ENCODE peak calls at places on chromosomes 13 and 19, in ten cellular contexts. I, Q, H, V, L, C, O, X, B and M are unnamed samples.

GRCh38 chr13:113178070-113178895 is 19.8 kb downstream of the PROZ start:
- DNase-seq in I (peak; percentile 97), C (no peak), O (no peak), Q (no peak), V (peak; percentile 40), L (no peak), X (no peak), B (peak; percentile 89), H (no peak), M (no peak)

GRCh38 chr13:31896427-31896826 is 135.1 kb upstream of the FRY start:
- DNase-seq in L (no peak), I (peak; percentile 70), V (no peak), B (peak; percentile 68), Q (no peak), X (peak; percentile 27), H (no peak), C (no peak), O (no peak), M (no peak)

GRCh38 chr13:71864981-71865857 is 1.8 kb downstream of the DACH1 start:
- DNase-seq in Q (peak; percentile 13), H (no peak), B (no peak), V (no peak), L (peak; percentile 17), I (peak; percentile 20), O (peak; percentile 65), C (peak; percentile 30), X (peak; percentile 16), M (no peak)

GRCh38 chr13:43185206-43185605 is 161.8 kb downstream of the DNAJC15 start:
- DNase-seq in O (no peak), L (no peak), H (peak; percentile 35), X (no peak), C (no peak), B (no peak), I (no peak), V (no peak), Q (no peak), M (no peak)

GRCh38 chr13:48624016-48624415 is 29.7 kb upstream of the CYSLTR2 start:
- DNase-seq in X (no peak), B (no peak), Q (no peak), H (no peak), V (no peak), I (no peak), L (no peak), O (no peak), C (no peak), M (no peak)

GRCh38 chr13:21823949-21824348 is 153.1 kb downstream of the FGF9 start:
- DNase-seq in I (no peak), B (no peak), H (no peak), C (no peak), Q (no peak), L (no peak), V (no peak), O (no peak), X (no peak), M (no peak)

GRCh38 chr13:98821372-98822237 is 69.1 kb upstream of the SLC15A1 start:
- DNase-seq in V (no peak), I (peak; percentile 11), H (no peak), L (peak; percentile 33), O (no peak), X (no peak), Q (peak; percentile 54), C (no peak), B (peak; percentile 65), M (no peak)

GRCh38 chr13:98393873-98394272 is 183.0 kb downstream of the STK24 start:
- DNase-seq in X (no peak), C (no peak), H (peak; percentile 61), O (no peak), I (no peak), B (no peak), V (no peak), Q (no peak), L (no peak), M (no peak)

DNA sequence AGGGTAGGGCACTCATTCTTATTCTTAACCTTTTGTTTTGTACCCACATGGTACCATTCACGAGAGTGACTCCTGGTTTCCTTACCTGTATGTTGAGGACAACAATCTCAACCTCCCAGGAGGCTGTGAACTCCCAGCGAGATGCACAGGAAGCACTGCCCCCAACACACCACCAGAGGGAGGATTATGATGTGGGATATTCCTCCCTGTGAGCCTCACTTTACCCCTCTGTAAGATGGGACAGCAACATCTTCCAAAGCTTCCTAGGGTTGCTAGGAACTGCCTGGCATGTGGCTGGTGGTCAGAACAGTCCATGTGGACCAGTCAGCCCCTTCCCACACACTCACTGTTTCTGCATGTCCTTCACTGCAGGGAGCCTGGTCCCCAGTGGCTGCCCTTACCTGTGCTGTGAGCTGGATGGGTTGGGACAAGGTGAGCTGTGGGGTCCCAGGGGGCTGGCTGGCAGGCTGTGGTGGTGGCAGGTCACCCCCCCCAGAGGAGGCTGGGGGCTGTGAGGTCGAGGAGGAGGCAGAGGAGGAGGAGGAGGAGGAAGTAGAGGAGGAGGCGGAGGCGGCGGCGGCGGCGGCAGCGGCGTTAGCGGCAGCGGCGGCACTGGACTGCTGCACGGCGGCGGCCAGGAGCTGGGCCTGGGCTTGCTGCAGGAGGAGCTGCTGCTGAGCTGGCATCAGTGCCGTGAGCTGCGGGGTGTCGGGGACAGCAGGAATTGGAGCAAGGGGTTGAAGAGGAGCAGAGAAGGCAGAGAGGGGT is 15.8 kb downstream of the POU2F2 start:
- DNase-seq in Q (no peak), V (no peak), L (no peak), X (no peak), C (no peak), H (no peak), O (no peak), I (no peak), B (no peak), M (no peak)
- TF ChIP-seq CTCF in Q (no peak), V (peak; percentile 34), L (no peak), X (no peak), C (peak; percentile 14), H (no peak), O (no peak), I (no peak), B (no peak), M (no peak)

GRCh38 chr13:104773775-104774174 is 1707.6 kb upstream of the SLC10A2 start:
- DNase-seq in V (peak; percentile 25), C (no peak), B (peak; percentile 70), Q (peak; percentile 23), X (no peak), O (no peak), I (peak; percentile 46), H (no peak), L (no peak), M (no peak)

GRCh38 chr13:104764600-104764999 is 1698.4 kb upstream of the SLC10A2 start:
- DNase-seq in O (no peak), L (no peak), X (no peak), B (no peak), H (no peak), I (no peak), V (no peak), Q (no peak), C (no peak), M (no peak)

GRCh38 chr13:104769520-104769919 is 1703.3 kb upstream of the SLC10A2 start:
- DNase-seq in V (no peak), Q (no peak), I (no peak), C (no peak), O (no peak), B (no peak), X (no peak), L (no peak), H (no peak), M (no peak)
- TF ChIP-seq CTCF in V (no peak), Q (no peak), I (no peak), C (no peak), O (no peak), B (no peak), X (no peak), L (no peak), H (no peak), M (no peak)

GRCh38 chr19:35046461-35046860 is 4.9 kb downstream of the HPN start:
- DNase-seq in V (no peak), L (peak; percentile 60), Q (no peak), O (peak; percentile 23), B (no peak), C (no peak), I (no peak), H (no peak), X (no peak), M (no peak)

GRCh38 chr19:35042954-35043604 is 1.6 kb downstream of the HPN start:
- DNase-seq in B (no peak), Q (no peak), I (no peak), L (no peak), O (no peak), V (no peak), H (no peak), C (no peak), X (no peak), M (no peak)

GRCh38 chr19:35043906-35044305 is 2.4 kb downstream of the HPN start:
- DNase-seq in H (no peak), V (no peak), O (no peak), I (no peak), Q (no peak), X (no peak), L (peak; percentile 28), B (no peak), C (no peak), M (no peak)

GRCh38 chr19:35044317-35045117 is 3.0 kb downstream of the HPN start:
- DNase-seq in H (peak; percentile 41), Q (peak; percentile 68), C (peak; percentile 83), I (no peak), V (no peak), X (peak; percentile 63), O (no peak), B (peak; percentile 71), L (peak; percentile 73), M (peak; percentile 49)

GRCh38 chr19:35045667-35046300 is 4.3 kb downstream of the HPN start:
- DNase-seq in B (peak; percentile 32), X (no peak), H (peak; percentile 36), I (no peak), O (no peak), C (peak; percentile 63), V (no peak), Q (no peak), L (peak; percentile 28), M (no peak)
- TF ChIP-seq CTCF in B (peak; percentile 34), X (peak; percentile 18), H (no peak), I (peak; percentile 23), O (peak; percentile 29), C (peak; percentile 12), V (peak; percentile 54), Q (no peak), L (no peak), M (no peak)

GRCh38 chr19:13032837-13033236 is 37.6 kb downstream of the NFIX start:
- DNase-seq in B (no peak), H (no peak), L (no peak), X (no peak), O (no peak), Q (no peak), I (no peak), C (no peak), V (no peak), M (no peak)

GRCh38 chr19:13031917-13032623 is 36.8 kb downstream of the NFIX start:
- DNase-seq in L (no peak), V (no peak), H (peak; percentile 81), B (no peak), I (peak; percentile 68), Q (peak; percentile 28), O (no peak), C (no peak), X (peak; percentile 60), M (no peak)

GRCh38 chr19:13033819-13034611 is 38.7 kb downstream of the NFIX start:
- DNase-seq in O (peak; percentile 79), I (peak; percentile 55), L (peak; percentile 92), V (no peak), X (peak; percentile 85), B (peak; percentile 71), Q (peak; percentile 71), C (peak; percentile 85), H (peak; percentile 97), M (no peak)

GRCh38 chr19:13034636-13035035 is 39.4 kb downstream of the NFIX start:
- DNase-seq in Q (no peak), B (no peak), V (no peak), H (no peak), O (no peak), X (no peak), L (no peak), I (no peak), C (no peak), M (no peak)

GRCh38 chr19:13033244-13033643 is 38.0 kb downstream of the NFIX start:
- DNase-seq in X (no peak), O (no peak), V (no peak), H (no peak), Q (no peak), L (no peak), I (no peak), C (no peak), B (no peak), M (no peak)
- TF ChIP-seq CTCF in X (no peak), O (no peak), V (peak; percentile 35), H (no peak), Q (no peak), L (no peak), I (no peak), C (no peak), B (peak; percentile 19), M (no peak)